ENCODE peak calls at places on chromosome 15, in ten cellular contexts. R, J, T, V, B, N, Q, H, Y and C are unnamed samples.

GRCh38 chr15:47820780-47821319 is 103.5 kb downstream of the SEMA6D start:
- DNase-seq in Y (no peak), N (no peak), T (no peak), R (no peak), J (no peak), Q (no peak), H (no peak), V (no peak), B (no peak), C (no peak)

GRCh38 chr15:79724312-79724711 is 172.5 kb downstream of the MTHFS start:
- DNase-seq in B (no peak), Q (no peak), T (no peak), J (no peak), R (no peak), N (no peak), H (no peak), Y (no peak), V (no peak), C (no peak)

GRCh38 chr15:41934843-41935242 is 37.5 kb downstream of the EHD4 start:
- DNase-seq in B (no peak), V (peak; percentile 91), R (no peak), H (peak; percentile 66), T (no peak), J (no peak), N (peak; percentile 89), Q (no peak), Y (no peak), C (peak; percentile 58)

GRCh38 chr15:41512512-41513281 is 930 bp downstream of the LTK start:
- DNase-seq in Y (no peak), J (no peak), V (peak; percentile 83), R (no peak), T (no peak), Q (no peak), B (no peak), H (peak; percentile 31), N (no peak), C (peak; percentile 71)

GRCh38 chr15:31489281-31489680 is 162.6 kb downstream of the KLF13 start:
- DNase-seq in Q (no peak), R (no peak), N (no peak), H (no peak), B (no peak), Y (no peak), J (no peak), V (no peak), T (no peak), C (no peak)

GRCh38 chr15:80878242-80878866 is 99.2 kb downstream of the CEMIP start:
- DNase-seq in Q (no peak), R (no peak), Y (no peak), V (no peak), N (no peak), T (no peak), H (no peak), J (no peak), B (no peak), C (no peak)

GRCh38 chr15:57570994-57571393 is 20.7 kb upstream of the MYZAP start:
- DNase-seq in B (no peak), Q (no peak), V (no peak), R (no peak), T (peak; percentile 51), H (no peak), Y (no peak), N (no peak), J (no peak), C (no peak)

GRCh38 chr15:59339252-59339672 is 33.4 kb downstream of the MYO1E start:
- DNase-seq in H (no peak), T (no peak), V (no peak), Y (no peak), J (no peak), R (no peak), N (no peak), Q (no peak), B (no peak), C (no peak)

GRCh38 chr15:101393172-101393571 is 96.3 kb downstream of the PCSK6 start:
- DNase-seq in T (no peak), J (no peak), N (no peak), Q (no peak), Y (no peak), R (no peak), B (no peak), H (no peak), V (no peak), C (no peak)

GRCh38 chr15:31265090-31265870 is 61.4 kb upstream of the KLF13 start:
- DNase-seq in H (no peak), V (peak; percentile 87), R (peak; percentile 41), N (no peak), T (no peak), Q (peak; percentile 46), J (no peak), Y (no peak), B (no peak), C (peak; percentile 79)

GRCh38 chr15:36617529-36618196 is 38.2 kb downstream of the CDIN1 start:
- DNase-seq in H (no peak), V (no peak), Y (no peak), N (no peak), Q (no peak), J (no peak), T (no peak), B (peak; percentile 14), R (no peak), C (no peak)

DNA sequence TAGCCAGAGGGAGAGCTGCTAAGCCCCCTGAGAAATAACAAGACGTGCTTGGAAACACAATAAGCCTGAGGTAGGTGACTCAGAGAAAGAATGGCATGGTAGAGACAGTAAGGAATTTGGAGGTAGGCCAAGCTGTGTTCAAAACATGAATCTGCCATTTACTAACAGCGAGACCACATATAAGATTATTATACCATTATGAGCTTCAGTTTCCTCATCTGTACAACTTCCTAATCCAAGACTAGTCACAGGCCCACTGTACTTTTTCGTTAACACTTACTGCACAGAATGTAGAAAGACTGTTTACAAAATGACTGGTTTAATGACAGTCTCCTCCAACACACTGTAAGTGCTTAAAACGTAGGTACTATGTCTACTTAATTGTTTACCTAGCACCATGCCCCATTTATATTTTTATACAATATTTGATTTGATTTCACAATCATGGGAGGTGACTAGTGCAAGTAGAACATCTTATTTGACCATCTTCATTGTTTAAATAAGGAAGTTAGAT is 25.7 kb downstream of the ATOSA start:
- DNase-seq in N (no peak), T (no peak), V (no peak), Q (peak; percentile 11), B (no peak), H (no peak), Y (no peak), R (no peak), J (no peak), C (peak; percentile 12)
- H3K4me1 ChIP-seq in N (peaks cover 16% of the 10 kb centered on the region), T (no peaks in the 10 kb centered on the region), V (peaks cover 4% of the 10 kb centered on the region), Q (peaks cover 11% of the 10 kb centered on the region), B (peaks cover 34% of the 10 kb centered on the region), H (peaks cover 9% of the 10 kb centered on the region), Y (peaks cover 61% of the 10 kb centered on the region), R (peaks cover 88% of the 10 kb centered on the region), J (no peaks in the 10 kb centered on the region), C (peaks cover 10% of the 10 kb centered on the region)

GRCh38 chr15:70065006-70065722 is 32.6 kb downstream of the TLE3 start:
- DNase-seq in H (no peak), B (no peak), R (no peak), T (no peak), J (no peak), V (peak; percentile 22), Q (no peak), N (no peak), Y (peak; percentile 92), C (peak; percentile 35)

GRCh38 chr15:70063992-70064379 is 33.7 kb downstream of the TLE3 start:
- DNase-seq in N (no peak), Q (peak; percentile 32), R (no peak), J (no peak), H (no peak), V (no peak), Y (no peak), T (no peak), B (no peak), C (peak; percentile 19)

GRCh38 chr15:70066004-70066403 is 31.7 kb downstream of the TLE3 start:
- DNase-seq in T (no peak), H (no peak), Y (no peak), J (no peak), N (no peak), R (no peak), Q (no peak), B (no peak), V (no peak), C (no peak)

GRCh38 chr15:70063284-70063991 is 34.3 kb downstream of the TLE3 start:
- DNase-seq in Q (peak; percentile 47), V (peak; percentile 23), Y (no peak), H (no peak), B (no peak), R (no peak), T (no peak), J (peak; percentile 72), N (no peak), C (no peak)

DNA sequence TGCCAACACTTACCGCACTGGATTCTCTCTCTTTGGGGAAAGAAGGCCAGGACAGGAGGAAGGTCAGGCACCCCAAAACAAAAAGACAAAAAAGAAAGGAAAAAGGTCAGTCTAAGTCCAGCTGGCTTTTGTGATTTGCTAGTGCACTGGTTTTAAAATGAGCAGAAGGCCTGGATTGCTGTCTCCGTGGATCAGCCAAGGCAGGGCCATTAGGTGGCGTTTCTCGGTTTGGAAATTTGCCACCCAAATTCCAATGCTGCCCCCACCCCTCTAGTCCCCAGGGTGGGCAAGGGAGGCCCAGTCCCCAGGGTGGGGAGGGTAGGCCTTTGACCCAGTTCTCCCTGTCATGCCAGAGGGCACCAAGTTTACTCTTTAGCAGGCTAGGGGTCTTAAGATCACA is 33.3 kb downstream of the TLE3 start:
- DNase-seq in V (peak; percentile 28), T (no peak), B (no peak), R (no peak), N (no peak), Y (no peak), Q (no peak), J (no peak), H (no peak), C (no peak)
- H3K36me3 ChIP-seq in V (peaks cover 10% of the 10 kb centered on the region), T (peaks cover 46% of the 10 kb centered on the region), B (peaks cover 40% of the 10 kb centered on the region), R (peaks cover 58% of the 10 kb centered on the region), N (peaks cover 90% of the 10 kb centered on the region), Y (peaks cover 5% of the 10 kb centered on the region), Q (no peaks in the 10 kb centered on the region), J (no peaks in the 10 kb centered on the region), H (peaks cover 52% of the 10 kb centered on the region), C (no peaks in the 10 kb centered on the region)

DNA sequence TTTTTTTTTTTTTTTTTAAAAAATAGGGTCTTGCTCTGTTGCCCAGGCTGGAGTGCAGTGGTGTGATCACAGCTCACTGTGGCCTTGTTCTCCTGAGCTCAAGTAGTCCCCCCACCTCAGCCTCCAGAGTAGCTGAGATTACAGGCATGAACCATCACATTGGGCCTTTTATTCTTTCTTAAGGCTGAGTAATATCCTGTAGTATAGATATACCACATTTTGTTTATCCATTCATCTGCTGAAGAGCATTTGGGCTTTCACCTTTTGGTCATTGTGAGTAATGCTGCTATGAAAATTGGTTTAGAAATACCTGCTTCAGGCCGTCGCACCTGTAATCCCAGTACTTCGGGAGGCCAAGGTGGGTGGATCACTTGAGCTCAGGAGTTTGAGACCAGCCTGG is 42.6 kb downstream of the PAQR5 start:
- DNase-seq in B (no peak), T (no peak), Q (no peak), V (no peak), H (no peak), R (no peak), J (no peak), N (no peak), Y (no peak), C (no peak)
- H3K9me3 ChIP-seq in B (no peaks in the 10 kb centered on the region), T (no peaks in the 10 kb centered on the region), Q (no peaks in the 10 kb centered on the region), V (no peaks in the 10 kb centered on the region), H (no peaks in the 10 kb centered on the region), R (no peaks in the 10 kb centered on the region), J (no peaks in the 10 kb centered on the region), N (no peaks in the 10 kb centered on the region), Y (no peaks in the 10 kb centered on the region), C (peaks cover 2% of the 10 kb centered on the region)

GRCh38 chr15:63889831-63890230 is 56.1 kb upstream of the HERC1 start:
- DNase-seq in H (no peak), N (no peak), R (no peak), J (no peak), V (no peak), Y (no peak), Q (no peak), B (no peak), T (no peak), C (no peak)
- H3K4me1 ChIP-seq in H (peaks cover 57% of the 10 kb centered on the region), N (peaks cover 45% of the 10 kb centered on the region), R (peaks cover 44% of the 10 kb centered on the region), J (no peaks in the 10 kb centered on the region), V (peaks cover 31% of the 10 kb centered on the region), Y (no peaks in the 10 kb centered on the region), Q (no peaks in the 10 kb centered on the region), B (no peaks in the 10 kb centered on the region), T (no peaks in the 10 kb centered on the region), C (peaks cover 3% of the 10 kb centered on the region)